ENCODE peak calls at places on chromosomes 7 and 10, in eight cellular contexts. O, X, L, R, D, I, S and K are unnamed samples.

GRCh38 chr7:133709036-133709880 is 417.9 kb upstream of the LRGUK start:
- DNase-seq in O (no peak), X (no peak), L (no peak), R (no peak), D (no peak), I (peak), S (no peak), K (no peak)

GRCh38 chr7:74312418-74313021 is 23.3 kb downstream of the CLIP2 start:
- DNase-seq in O (no peak), X (no peak), L (no peak), R (peak), D (peak), I (no peak), S (no peak), K (no peak)

GRCh38 chr7:139118234-139118802 is 8.8 kb upstream of the ZC3HAV1 start:
- DNase-seq in O (no peak), X (no peak), L (no peak), R (peak), D (peak), I (peak), S (no peak), K (no peak)

GRCh38 chr10:65618125-65618524 is 1307.7 kb upstream of the LRRTM3 start:
- DNase-seq in O (no peak), X (no peak), L (no peak), R (no peak), D (no peak), I (no peak), S (no peak), K (no peak)

GRCh38 chr10:31635415-31636065 is 293.1 kb downstream of the ARHGAP12 start:
- DNase-seq in O (no peak), X (no peak), L (no peak), R (peak), D (no peak), I (peak), S (no peak), K (no peak)

GRCh38 chr7:105935250-105935649 is 27.8 kb upstream of the CDHR3 start:
- DNase-seq in O (no peak), X (no peak), L (no peak), R (no peak), D (no peak), I (no peak), S (peak), K (no peak)

GRCh38 chr10:87781545-87781944 is 36.5 kb downstream of the ATAD1 start:
- DNase-seq in O (no peak), X (no peak), L (no peak), R (no peak), D (no peak), I (no peak), S (no peak), K (no peak)

GRCh38 chr10:96272256-96272985 is 1.1 kb upstream of the BLNK start:
- DNase-seq in O (no peak), X (no peak), L (no peak), R (no peak), D (no peak), I (no peak), S (no peak), K (no peak)

GRCh38 chr7:836429-836828 is 4.2 kb downstream of the SUN1 start:
- DNase-seq in O (no peak), X (no peak), L (no peak), R (peak), D (no peak), I (peak), S (no peak), K (no peak)

GRCh38 chr10:114767101-114767588 is 54.4 kb upstream of the FHIP2A start:
- DNase-seq in O (no peak), X (no peak), L (no peak), R (peak), D (peak), I (peak), S (no peak), K (no peak)

GRCh38 chr10:28587970-28588290 is 55.0 kb downstream of the WAC start:
- DNase-seq in O (no peak), X (no peak), L (no peak), R (no peak), D (no peak), I (peak), S (no peak), K (no peak)

GRCh38 chr10:78613132-78613531 is 455.6 kb upstream of the ZMIZ1 start:
- DNase-seq in O (no peak), X (no peak), L (no peak), R (no peak), D (no peak), I (no peak), S (no peak), K (no peak)

GRCh38 chr10:13337827-13338196 is 10.3 kb downstream of the SEPHS1 start:
- DNase-seq in O (no peak), X (no peak), L (no peak), R (no peak), D (no peak), I (no peak), S (no peak), K (no peak)

GRCh38 chr7:142412551-142413193 is 154.8 kb upstream of the PRSS58 start:
- DNase-seq in O (peak), X (peak), L (no peak), R (peak), D (peak), I (peak), S (no peak), K (no peak)